ENCODE peak calls at places on chromosomes 7 and 10, in nine cellular contexts. Q, J, S, N, R, B, V, O and P are unnamed samples.

GRCh38 chr7:512541-513311 is 6.9 kb downstream of the PDGFA start:
- DNase-seq in R (no peak), J (no peak), Q (no peak), N (peak), V (peak), B (no peak), O (no peak), S (no peak), P (no peak)

GRCh38 chr10:47283848-47284247 is 16.1 kb upstream of the GDF10 start:
- DNase-seq in O (no peak), Q (no peak), N (no peak), S (no peak), R (no peak), J (no peak), V (no peak), B (no peak), P (no peak)

GRCh38 chr10:97003151-97003803 is 171.2 kb downstream of the LCOR start:
- DNase-seq in Q (no peak), J (no peak), R (no peak), O (no peak), S (no peak), N (no peak), V (no peak), B (no peak), P (no peak)

GRCh38 chr10:119776536-119776935 is 50.7 kb downstream of the INPP5F start:
- DNase-seq in R (no peak), J (no peak), Q (no peak), B (no peak), S (no peak), O (no peak), N (no peak), V (no peak), P (no peak)

GRCh38 chr10:33547976-33548375 is 213.5 kb upstream of the NRP1 start:
- DNase-seq in O (no peak), R (no peak), V (no peak), B (no peak), J (no peak), N (no peak), Q (no peak), S (no peak), P (no peak)

GRCh38 chr7:38398725-38399321 is 125.4 kb upstream of the TARP start:
- DNase-seq in Q (no peak), O (peak), N (no peak), R (peak), J (peak), V (peak), B (no peak), S (no peak), P (peak)

GRCh38 chr7:128874140-128875031 is 11.7 kb downstream of the ATP6V1F start:
- DNase-seq in J (peak), S (no peak), Q (no peak), V (no peak), O (no peak), N (no peak), B (no peak), R (no peak), P (no peak)

GRCh38 chr7:128217030-128217805 is 23.9 kb upstream of the LEP start:
- DNase-seq in V (peak), B (no peak), N (no peak), J (no peak), O (peak), S (no peak), Q (no peak), R (no peak), P (no peak)

GRCh38 chr7:66176914-66177313 is 28.2 kb upstream of the TPST1 start:
- DNase-seq in V (no peak), J (no peak), Q (no peak), B (no peak), S (no peak), O (no peak), N (no peak), R (no peak), P (no peak)

GRCh38 chr10:74150151-74151056 is at the start of gene AP3M1:
- DNase-seq in V (no peak), Q (no peak), N (peak), J (peak), R (peak), B (no peak), O (no peak), S (peak), P (no peak)

DNA sequence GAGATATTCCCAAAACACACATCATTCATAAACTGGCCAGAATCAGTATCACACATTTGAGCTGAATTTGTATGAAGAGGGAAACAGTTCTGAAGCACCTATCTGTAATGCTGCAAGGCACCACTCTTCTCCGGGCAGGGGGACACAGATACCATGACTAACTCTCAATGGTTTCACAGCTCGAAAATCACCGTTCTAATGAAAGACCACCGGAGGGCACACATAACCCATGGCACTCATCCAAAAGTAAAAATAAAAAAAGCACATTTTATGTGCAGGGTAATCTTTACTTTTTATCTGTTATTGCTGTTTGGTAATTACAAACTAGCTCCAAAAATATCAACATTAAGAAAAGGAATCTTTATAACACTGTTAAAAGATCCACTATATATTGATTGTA is 137.5 kb downstream of the PARD3 start:
- DNase-seq in Q (no peak), N (no peak), S (no peak), R (no peak), B (no peak), O (no peak), V (no peak), J (no peak), P (no peak)
- TF ChIP-seq CTCF in Q (no peak), N (no peak), S (no peak), R (peak), B (peak), O (no peak), V (no peak), J (peak), P (no peak)

GRCh38 chr7:114083714-114084113 is 164.9 kb upstream of the PPP1R3A start:
- DNase-seq in R (no peak), B (no peak), Q (no peak), S (no peak), J (no peak), O (no peak), N (no peak), V (no peak), P (no peak)

GRCh38 chr7:114081606-114082425 is 163.0 kb upstream of the PPP1R3A start:
- DNase-seq in R (peak), V (peak), Q (peak), O (peak), N (no peak), S (no peak), B (no peak), J (peak), P (peak)

GRCh38 chr7:114084381-114085312 is 165.8 kb upstream of the PPP1R3A start:
- DNase-seq in J (peak), S (no peak), O (no peak), Q (no peak), N (peak), B (no peak), V (peak), R (no peak), P (no peak)

GRCh38 chr7:114082934-114083647 is 164.3 kb upstream of the PPP1R3A start:
- DNase-seq in J (peak), Q (no peak), S (no peak), V (peak), B (no peak), N (no peak), O (no peak), R (no peak), P (no peak)

GRCh38 chr7:114082567-114082933 is 163.7 kb upstream of the PPP1R3A start:
- DNase-seq in S (no peak), O (no peak), B (no peak), R (no peak), J (no peak), V (no peak), N (no peak), Q (no peak), P (no peak)
- H3K4me3 ChIP-seq in S (peak), O (no peak), B (peak), R (no peak), J (peak), V (peak), N (peak), Q (no peak), P (no peak)

GRCh38 chr7:104862719-104863118 is 151.3 kb upstream of the KMT2E start:
- DNase-seq in V (no peak), R (no peak), B (no peak), N (no peak), O (no peak), J (peak), S (no peak), Q (no peak), P (no peak)
- TF ChIP-seq CTCF in V (peak), R (peak), B (no peak), N (no peak), O (no peak), J (peak), S (no peak), Q (peak), P (peak)

DNA sequence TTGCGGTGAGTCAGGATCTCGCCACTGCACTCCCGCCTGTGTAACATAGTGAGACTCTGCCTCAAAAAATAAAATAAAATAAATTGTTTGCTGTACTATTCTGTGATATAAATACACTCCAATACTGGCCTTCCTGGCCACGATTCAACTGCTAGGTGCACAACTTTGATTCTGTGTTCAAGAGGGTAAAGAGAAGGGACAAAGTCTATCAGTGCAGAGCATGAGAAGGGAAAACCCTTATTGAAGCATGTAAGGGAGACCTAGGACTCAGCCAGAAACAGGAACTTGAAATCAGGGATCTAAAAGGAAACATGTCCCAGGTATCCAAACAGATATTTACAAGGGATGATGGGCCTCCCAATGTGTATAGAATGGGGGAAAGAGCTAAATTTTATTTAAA is 8.9 kb upstream of the KBTBD2 start:
- DNase-seq in B (no peak), V (no peak), R (no peak), O (no peak), S (no peak), J (no peak), Q (no peak), N (no peak), P (no peak)
- H3K4me3 ChIP-seq in B (no peak), V (no peak), R (no peak), O (no peak), S (no peak), J (no peak), Q (no peak), N (no peak), P (no peak)

DNA sequence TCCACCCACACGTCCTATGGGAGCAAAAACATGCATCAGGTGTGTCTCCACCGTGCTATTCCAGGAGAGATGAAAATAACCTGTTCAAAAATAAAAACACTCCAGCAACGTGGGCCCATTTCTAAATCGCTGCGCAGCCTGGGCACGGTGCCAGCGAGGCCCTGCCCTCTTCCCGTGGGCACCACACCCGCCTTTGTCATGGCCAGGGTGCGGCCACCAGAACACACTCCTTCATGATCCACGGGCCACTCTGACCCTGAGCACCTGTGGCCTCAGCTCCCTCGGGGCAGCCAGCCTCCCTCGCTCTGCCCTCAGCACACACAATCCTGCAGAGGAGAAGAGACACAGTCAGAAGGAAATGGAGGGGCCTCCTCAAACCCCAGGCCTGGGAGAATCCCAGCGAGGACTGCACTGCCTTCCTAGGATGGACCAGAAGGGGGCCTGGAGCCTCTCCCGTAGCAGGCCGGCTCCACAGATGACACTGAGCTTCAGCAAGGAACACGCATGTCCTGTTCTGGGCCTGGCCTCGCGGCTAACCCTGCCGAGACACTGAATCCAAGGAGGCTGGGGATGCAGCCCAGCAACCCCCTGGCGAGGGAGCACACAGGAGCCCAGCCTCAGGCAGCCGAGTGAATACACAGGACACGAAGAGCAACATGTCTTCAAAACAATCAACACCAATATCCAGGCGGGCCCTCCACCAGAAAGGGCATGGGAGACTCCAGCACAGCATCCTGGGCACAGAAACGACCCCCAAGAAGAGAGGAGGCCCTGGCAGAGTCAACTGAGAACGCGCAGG is 169.0 kb downstream of the MAD1L1 start:
- DNase-seq in B (no peak), J (peak), V (peak), Q (no peak), R (no peak), O (peak), S (no peak), N (no peak), P (no peak)
- TF ChIP-seq CTCF in B (no peak), J (peak), V (peak), Q (peak), R (no peak), O (peak), S (peak), N (no peak), P (peak)

DNA sequence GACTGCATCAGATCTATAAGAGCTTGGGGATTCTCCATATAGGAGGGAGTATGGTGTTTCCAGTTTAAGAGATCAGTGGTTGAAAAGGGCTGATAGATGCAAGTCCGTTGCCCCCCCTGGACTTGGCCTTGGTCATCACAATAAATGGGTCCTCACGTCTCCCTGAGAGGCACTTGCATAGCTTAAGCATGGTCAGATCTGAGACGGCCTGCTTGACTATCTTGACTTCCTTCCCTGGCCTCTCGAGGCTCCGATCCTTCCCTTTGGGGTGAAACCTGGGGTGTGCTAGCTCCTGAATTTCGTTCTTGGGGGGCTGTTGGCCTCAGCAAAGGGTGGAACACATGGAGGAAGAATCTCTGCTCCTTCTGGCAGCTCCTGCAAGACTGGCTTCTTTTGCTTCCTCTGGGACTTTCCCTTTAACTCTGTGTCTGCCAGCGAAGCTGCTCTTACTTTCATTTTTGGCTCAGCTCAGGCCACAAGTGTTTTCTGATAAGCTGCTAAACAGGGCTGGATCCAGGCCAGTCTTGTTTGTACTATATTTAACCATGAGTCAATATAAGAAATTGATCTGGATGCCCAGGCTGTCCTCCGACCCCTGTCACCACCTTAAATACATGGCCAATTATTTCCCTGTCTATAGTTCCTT is 11.2 kb upstream of the ZNF485 start:
- DNase-seq in J (peak), S (no peak), V (peak), O (no peak), B (no peak), N (no peak), R (no peak), Q (no peak), P (no peak)
- H3K4me3 ChIP-seq in J (no peak), S (no peak), V (no peak), O (no peak), B (no peak), N (peak), R (peak), Q (peak), P (no peak)

DNA sequence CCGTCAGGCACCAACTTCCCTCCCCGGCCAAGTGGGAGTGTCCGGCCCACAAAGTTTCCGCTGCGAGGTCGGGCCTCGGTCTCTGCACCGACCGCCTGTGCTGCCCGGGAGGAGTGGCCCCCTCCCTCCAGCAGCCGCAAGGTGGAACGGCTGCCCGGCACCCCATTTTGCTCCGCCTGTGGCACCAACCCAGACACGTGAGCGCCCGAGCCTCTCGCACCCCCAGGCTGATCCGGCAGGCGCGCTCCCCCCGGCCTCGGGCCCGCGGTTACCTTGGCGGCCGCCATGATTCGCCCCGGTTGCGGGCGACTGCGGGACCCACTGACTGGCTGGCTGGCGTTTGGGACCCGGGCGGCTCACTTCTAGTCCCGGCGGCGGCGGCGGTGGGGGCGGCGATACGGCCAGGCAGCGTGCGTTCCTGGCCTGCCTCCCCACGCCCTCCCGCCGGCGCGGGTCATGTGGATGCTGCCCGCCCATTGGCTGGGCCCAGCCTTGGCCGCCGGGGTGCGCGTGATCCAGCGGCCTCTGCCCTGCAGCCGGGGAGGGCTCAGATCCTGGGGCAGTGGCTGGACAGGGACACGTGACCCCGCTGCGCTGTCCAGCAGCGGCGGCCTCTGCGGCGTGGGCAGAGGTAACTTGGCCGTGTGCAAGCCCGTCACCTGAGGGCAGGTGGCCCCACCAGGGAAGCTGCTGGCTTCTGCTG is at the start of gene SLC25A13:
- DNase-seq in J (peak), O (peak), N (peak), R (peak), Q (no peak), B (no peak), S (peak), V (peak), P (no peak)
- TF ChIP-seq CTCF in J (no peak), O (no peak), N (no peak), R (no peak), Q (no peak), B (no peak), S (peak), V (no peak), P (no peak)